ENCODE peak calls at places on chromosomes 6 and 20, in ten cellular contexts. One of them, this sample, is unnamed.

GRCh38 chr20:19823971-19824370 is 65.9 kb downstream of the RIN2 start:
- DNase-seq in activated T-cell treated with anti-CD3 and anti-CD28 coated beads for 1 hour: no peak
- DNase-seq in lower lobe of right lung: no peak
- DNase-seq in GM12878: no peak
- DNase-seq in NCI-H510A treated with DMSO at 0.1 percent for 48 hours: no peak
- DNase-seq in head of caudate nucleus: no peak
- DNase-seq in NCI-H748 treated with DMSO at 0.1 percent for 48 hours: no peak
- DNase-seq in foreskin keratinocyte: no peak
- DNase-seq in HEK293T: no peak
- DNase-seq in body of pancreas: no peak
- DNase-seq in this sample: no peak

GRCh38 chr6:34150766-34151165 is 4.9 kb upstream of the GRM4 start:
- DNase-seq in activated T-cell treated with anti-CD3 and anti-CD28 coated beads for 1 hour: no peak
- DNase-seq in lower lobe of right lung: no peak
- DNase-seq in GM12878: no peak
- DNase-seq in NCI-H510A treated with DMSO at 0.1 percent for 48 hours: no peak
- DNase-seq in head of caudate nucleus: no peak
- DNase-seq in NCI-H748 treated with DMSO at 0.1 percent for 48 hours: no peak
- DNase-seq in foreskin keratinocyte: no peak
- DNase-seq in HEK293T: no peak
- DNase-seq in body of pancreas: no peak
- DNase-seq in this sample: no peak

GRCh38 chr6:19303381-19303780 is 533.8 kb upstream of the ID4 start:
- DNase-seq in activated T-cell treated with anti-CD3 and anti-CD28 coated beads for 1 hour: no peak
- DNase-seq in lower lobe of right lung: no peak
- DNase-seq in GM12878: no peak
- DNase-seq in NCI-H510A treated with DMSO at 0.1 percent for 48 hours: peak
- DNase-seq in head of caudate nucleus: no peak
- DNase-seq in NCI-H748 treated with DMSO at 0.1 percent for 48 hours: peak
- DNase-seq in foreskin keratinocyte: no peak
- DNase-seq in HEK293T: no peak
- DNase-seq in body of pancreas: no peak
- DNase-seq in this sample: no peak

GRCh38 chr6:28263946-28264345 is 3.0 kb upstream of the ZSCAN26 start:
- DNase-seq in activated T-cell treated with anti-CD3 and anti-CD28 coated beads for 1 hour: no peak
- DNase-seq in lower lobe of right lung: no peak
- DNase-seq in GM12878: no peak
- DNase-seq in NCI-H510A treated with DMSO at 0.1 percent for 48 hours: no peak
- DNase-seq in head of caudate nucleus: no peak
- DNase-seq in NCI-H748 treated with DMSO at 0.1 percent for 48 hours: no peak
- DNase-seq in foreskin keratinocyte: no peak
- DNase-seq in HEK293T: no peak
- DNase-seq in body of pancreas: no peak
- DNase-seq in this sample: no peak

GRCh38 chr6:112016335-112016734 is 37.6 kb upstream of the CCN6 start:
- DNase-seq in activated T-cell treated with anti-CD3 and anti-CD28 coated beads for 1 hour: no peak
- DNase-seq in lower lobe of right lung: no peak
- DNase-seq in GM12878: no peak
- DNase-seq in NCI-H510A treated with DMSO at 0.1 percent for 48 hours: no peak
- DNase-seq in head of caudate nucleus: no peak
- DNase-seq in NCI-H748 treated with DMSO at 0.1 percent for 48 hours: no peak
- DNase-seq in foreskin keratinocyte: peak
- DNase-seq in HEK293T: no peak
- DNase-seq in body of pancreas: no peak
- DNase-seq in this sample: no peak

GRCh38 chr6:36566418-36566905 is 19.2 kb upstream of the STK38 start:
- DNase-seq in activated T-cell treated with anti-CD3 and anti-CD28 coated beads for 1 hour: no peak
- DNase-seq in lower lobe of right lung: no peak
- DNase-seq in GM12878: no peak
- DNase-seq in NCI-H510A treated with DMSO at 0.1 percent for 48 hours: no peak
- DNase-seq in head of caudate nucleus: no peak
- DNase-seq in NCI-H748 treated with DMSO at 0.1 percent for 48 hours: no peak
- DNase-seq in foreskin keratinocyte: no peak
- DNase-seq in HEK293T: no peak
- DNase-seq in body of pancreas: no peak
- DNase-seq in this sample: no peak

GRCh38 chr6:30670760-30671527 is 1.9 kb downstream of the DHX16 start:
- DNase-seq in activated T-cell treated with anti-CD3 and anti-CD28 coated beads for 1 hour: no peak
- DNase-seq in lower lobe of right lung: no peak
- DNase-seq in GM12878: no peak
- DNase-seq in NCI-H510A treated with DMSO at 0.1 percent for 48 hours: no peak
- DNase-seq in head of caudate nucleus: no peak
- DNase-seq in NCI-H748 treated with DMSO at 0.1 percent for 48 hours: no peak
- DNase-seq in foreskin keratinocyte: no peak
- DNase-seq in HEK293T: peak
- DNase-seq in body of pancreas: no peak
- DNase-seq in this sample: no peak

GRCh38 chr6:83151114-83151513 is 42.0 kb downstream of the PGM3 start:
- DNase-seq in activated T-cell treated with anti-CD3 and anti-CD28 coated beads for 1 hour: no peak
- DNase-seq in lower lobe of right lung: no peak
- DNase-seq in GM12878: no peak
- DNase-seq in NCI-H510A treated with DMSO at 0.1 percent for 48 hours: no peak
- DNase-seq in head of caudate nucleus: no peak
- DNase-seq in NCI-H748 treated with DMSO at 0.1 percent for 48 hours: no peak
- DNase-seq in foreskin keratinocyte: peak
- DNase-seq in HEK293T: no peak
- DNase-seq in body of pancreas: no peak
- DNase-seq in this sample: no peak

GRCh38 chr6:20572940-20573339 is 38.7 kb downstream of the CDKAL1 start:
- DNase-seq in activated T-cell treated with anti-CD3 and anti-CD28 coated beads for 1 hour: no peak
- DNase-seq in lower lobe of right lung: no peak
- DNase-seq in GM12878: no peak
- DNase-seq in NCI-H510A treated with DMSO at 0.1 percent for 48 hours: peak
- DNase-seq in head of caudate nucleus: no peak
- DNase-seq in NCI-H748 treated with DMSO at 0.1 percent for 48 hours: peak
- DNase-seq in foreskin keratinocyte: no peak
- DNase-seq in HEK293T: no peak
- DNase-seq in body of pancreas: no peak
- DNase-seq in this sample: no peak

This sample was measured in mucosa of gallbladder.